ENCODE peak calls at places on chromosomes 1 and 21, in seven cellular contexts. A is GM12892, O is right lobe of liver, E is prostate gland, X is transverse colon, U is uterus, F is H54. C is an unnamed sample.
A peak's percentile ranks its signal among the peaks of the same experiment; 100 is the strongest.

GRCh38 chr1:7596126-7596755 is 174.9 kb upstream of the VAMP3 start:
- DNase-seq in X (no peak), F (no peak), E (no peak), A (no peak), U (no peak), O (peak; percentile 30), C (no peak)

GRCh38 chr21:34186119-34186719 is 112.8 kb downstream of the MRPS6 start:
- DNase-seq in O (no peak), U (no peak), A (no peak), F (no peak), X (no peak), E (no peak), C (peak; percentile 56)

GRCh38 chr1:100481320-100481719 is 56.6 kb upstream of the GPR88 start:
- DNase-seq in F (no peak), E (no peak), A (no peak), X (no peak), U (no peak), O (no peak), C (no peak)

GRCh38 chr1:165426745-165427144 is 18.2 kb downstream of the RXRG start:
- DNase-seq in F (no peak), U (no peak), E (no peak), O (no peak), A (no peak), X (no peak), C (no peak)

GRCh38 chr1:95116666-95117206 is 419 bp upstream of the TLCD4 start:
- DNase-seq in F (peak; percentile 55), A (peak; percentile 27), E (peak; percentile 60), X (peak; percentile 79), O (peak; percentile 81), U (peak; percentile 64), C (peak; percentile 68)

GRCh38 chr1:40650075-40650474 is 15.4 kb downstream of the RIMS3 start:
- DNase-seq in F (peak; percentile 61), O (no peak), A (no peak), U (no peak), E (no peak), X (no peak), C (no peak)

GRCh38 chr1:151510957-151511635 is at the start of gene CGN:
- DNase-seq in E (peak; percentile 93), A (peak; percentile 67), F (peak; percentile 92), X (peak; percentile 93), U (peak; percentile 88), O (peak; percentile 95), C (peak; percentile 95)

GRCh38 chr1:220874201-220874655 is 5.0 kb upstream of the HLX start:
- DNase-seq in O (no peak), E (no peak), U (peak; percentile 52), F (no peak), X (peak; percentile 50), A (no peak), C (peak; percentile 37)

GRCh38 chr1:156421062-156421938 is 52.3 kb downstream of the RHBG start:
- DNase-seq in A (peak; percentile 97), X (peak; percentile 78), O (peak; percentile 75), F (peak; percentile 99), E (peak; percentile 67), U (peak; percentile 67), C (peak; percentile 54)
- TF ChIP-seq POLR2A in A (peak; percentile 85), X (no peak), O (no peak), F (peak; percentile 82), E (no peak), U (no peak), C (peak; percentile 36)

GRCh38 chr1:92961131-92961895 is at the start of gene DIPK1A:
- DNase-seq in A (peak; percentile 68), F (peak; percentile 56), O (peak; percentile 86), X (peak; percentile 82), U (peak; percentile 81), E (peak; percentile 65), C (peak; percentile 79)

GRCh38 chr1:92961896-92962752 is 862 bp upstream of the DIPK1A start:
- DNase-seq in F (peak; percentile 32), E (no peak), O (peak; percentile 64), X (peak; percentile 49), A (peak; percentile 42), U (peak; percentile 60), C (peak; percentile 37)

GRCh38 chr1:92958203-92958970 is 2.9 kb downstream of the DIPK1A start:
- DNase-seq in F (no peak), A (no peak), U (no peak), X (no peak), E (no peak), O (no peak), C (no peak)

GRCh38 chr1:92957020-92957734 is 4.1 kb downstream of the DIPK1A start:
- DNase-seq in A (no peak), E (no peak), F (no peak), X (no peak), O (no peak), U (no peak), C (no peak)

GRCh38 chr1:92960395-92961130 is 699 bp downstream of the DIPK1A start:
- DNase-seq in O (peak; percentile 78), X (peak; percentile 74), U (peak; percentile 67), F (peak; percentile 31), E (peak; percentile 66), A (peak; percentile 53), C (peak; percentile 72)
- TF ChIP-seq POLR2A in O (peak; percentile 40), X (peak; percentile 67), U (peak; percentile 28), F (no peak), E (peak; percentile 29), A (no peak), C (no peak)

DNA sequence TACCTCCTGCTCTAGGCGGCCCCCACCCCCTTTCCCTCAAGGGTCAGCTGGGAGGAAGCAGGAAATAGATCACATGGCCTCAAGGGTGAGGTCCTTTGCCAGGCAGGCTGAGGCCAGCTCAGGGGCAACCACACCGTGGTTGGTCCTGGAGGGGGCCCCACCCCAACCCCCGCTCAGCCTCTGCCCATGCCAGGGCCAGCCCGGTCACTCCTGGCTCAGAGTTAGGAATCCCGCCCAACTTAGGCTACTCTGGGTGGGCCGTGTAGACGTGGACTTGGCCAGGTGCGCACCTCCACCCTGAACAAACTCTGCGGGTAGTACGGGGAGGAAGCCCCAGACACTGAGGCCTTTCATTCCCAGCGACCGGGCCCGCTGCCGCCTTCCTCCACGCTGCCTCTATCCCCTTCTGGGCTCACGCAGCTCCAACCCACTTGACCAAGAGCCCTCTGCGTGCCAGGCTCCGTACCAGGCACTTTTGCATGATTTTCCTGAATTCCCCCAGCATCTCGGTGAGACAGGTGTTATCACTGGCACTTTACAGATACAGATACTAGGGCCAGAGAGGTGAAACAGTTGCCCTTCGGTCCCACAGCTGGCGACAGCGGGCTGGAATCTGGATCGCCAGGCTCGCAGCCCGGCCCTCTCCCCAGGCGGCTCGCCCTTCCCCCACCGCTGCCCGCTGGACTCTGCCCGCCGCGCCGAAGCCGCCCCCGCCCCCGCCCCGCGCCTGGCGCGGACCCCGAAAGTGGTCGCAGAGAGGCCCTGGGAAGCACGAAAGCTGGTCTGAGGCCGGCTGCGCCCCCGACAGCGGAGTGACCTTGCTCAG is 771 bp downstream of the GALE start:
- DNase-seq in E (peak; percentile 41), X (peak; percentile 88), F (peak; percentile 81), A (peak; percentile 51), U (peak; percentile 69), O (peak; percentile 90), C (peak; percentile 51)
- TF ChIP-seq POLR2A in E (peak; percentile 69), X (peak; percentile 91), F (peak; percentile 61), A (peak; percentile 53), U (peak; percentile 55), O (peak; percentile 73), C (no peak)

GRCh38 chr1:224387943-224388342 is 31.3 kb downstream of the CNIH4 start:
- DNase-seq in F (no peak), E (no peak), O (no peak), U (no peak), A (no peak), X (no peak), C (no peak)
- TF ChIP-seq POLR2A in F (no peak), E (no peak), O (no peak), U (no peak), A (peak; percentile 29), X (no peak), C (no peak)